ENCODE peak calls at places on chromosome 11, in six cellular contexts. One of them, this sample, is unnamed.

GRCh38 chr11:75813126-75813525 is 1.9 kb upstream of the UVRAG start:
- DNase-seq in activated naive CD8-positive, alpha-beta T cell treated with anti-CD3 and anti-CD28 coated beads, Interleukin-2, amount 50 U/mL, for 16 hours: no peak
- DNase-seq in posterior cingulate gyrus: no peak
- DNase-seq in HTR-8/SVneo: no peak
- DNase-seq in AG10803: no peak
- DNase-seq in NCI-H748 treated with DMSO at 0.1 percent for 48 hours: no peak
- DNase-seq in this sample: no peak

GRCh38 chr11:101487775-101488174 is 96.0 kb downstream of the TRPC6 start:
- DNase-seq in activated naive CD8-positive, alpha-beta T cell treated with anti-CD3 and anti-CD28 coated beads, Interleukin-2, amount 50 U/mL, for 16 hours: no peak
- DNase-seq in posterior cingulate gyrus: no peak
- DNase-seq in HTR-8/SVneo: no peak
- DNase-seq in AG10803: peak; percentile 93
- DNase-seq in NCI-H748 treated with DMSO at 0.1 percent for 48 hours: no peak
- DNase-seq in this sample: no peak

GRCh38 chr11:86873573-86874083 is 73.3 kb downstream of the PRSS23 start:
- DNase-seq in activated naive CD8-positive, alpha-beta T cell treated with anti-CD3 and anti-CD28 coated beads, Interleukin-2, amount 50 U/mL, for 16 hours: no peak
- DNase-seq in posterior cingulate gyrus: no peak
- DNase-seq in HTR-8/SVneo: no peak
- DNase-seq in AG10803: no peak
- DNase-seq in NCI-H748 treated with DMSO at 0.1 percent for 48 hours: no peak
- DNase-seq in this sample: no peak

GRCh38 chr11:71101046-71101445 is 151.3 kb downstream of the SHANK2 start:
- DNase-seq in activated naive CD8-positive, alpha-beta T cell treated with anti-CD3 and anti-CD28 coated beads, Interleukin-2, amount 50 U/mL, for 16 hours: no peak
- DNase-seq in posterior cingulate gyrus: no peak
- DNase-seq in HTR-8/SVneo: no peak
- DNase-seq in AG10803: no peak
- DNase-seq in NCI-H748 treated with DMSO at 0.1 percent for 48 hours: no peak
- DNase-seq in this sample: no peak

GRCh38 chr11:3042496-3043314 is 14.5 kb downstream of the CARS1 start:
- DNase-seq in activated naive CD8-positive, alpha-beta T cell treated with anti-CD3 and anti-CD28 coated beads, Interleukin-2, amount 50 U/mL, for 16 hours: no peak
- DNase-seq in posterior cingulate gyrus: no peak
- DNase-seq in HTR-8/SVneo: no peak
- DNase-seq in AG10803: no peak
- DNase-seq in NCI-H748 treated with DMSO at 0.1 percent for 48 hours: no peak
- DNase-seq in this sample: no peak

GRCh38 chr11:23711981-23712380 is 784.9 kb upstream of the LUZP2 start:
- DNase-seq in activated naive CD8-positive, alpha-beta T cell treated with anti-CD3 and anti-CD28 coated beads, Interleukin-2, amount 50 U/mL, for 16 hours: no peak
- DNase-seq in posterior cingulate gyrus: no peak
- DNase-seq in HTR-8/SVneo: no peak
- DNase-seq in AG10803: no peak
- DNase-seq in NCI-H748 treated with DMSO at 0.1 percent for 48 hours: no peak
- DNase-seq in this sample: no peak

GRCh38 chr11:43289368-43289767 is 22.4 kb upstream of the API5 start:
- DNase-seq in activated naive CD8-positive, alpha-beta T cell treated with anti-CD3 and anti-CD28 coated beads, Interleukin-2, amount 50 U/mL, for 16 hours: no peak
- DNase-seq in posterior cingulate gyrus: no peak
- DNase-seq in HTR-8/SVneo: no peak
- DNase-seq in AG10803: no peak
- DNase-seq in NCI-H748 treated with DMSO at 0.1 percent for 48 hours: no peak
- DNase-seq in this sample: no peak

GRCh38 chr11:47394322-47395224 is 13.8 kb upstream of the SLC39A13 start:
- DNase-seq in activated naive CD8-positive, alpha-beta T cell treated with anti-CD3 and anti-CD28 coated beads, Interleukin-2, amount 50 U/mL, for 16 hours: no peak
- DNase-seq in posterior cingulate gyrus: no peak
- DNase-seq in HTR-8/SVneo: no peak
- DNase-seq in AG10803: no peak
- DNase-seq in NCI-H748 treated with DMSO at 0.1 percent for 48 hours: no peak
- DNase-seq in this sample: peak; percentile 52

GRCh38 chr11:2524446-2525165 is 79.8 kb downstream of the KCNQ1 start:
- DNase-seq in activated naive CD8-positive, alpha-beta T cell treated with anti-CD3 and anti-CD28 coated beads, Interleukin-2, amount 50 U/mL, for 16 hours: no peak
- DNase-seq in posterior cingulate gyrus: peak; percentile 14
- DNase-seq in HTR-8/SVneo: no peak
- DNase-seq in AG10803: no peak
- DNase-seq in NCI-H748 treated with DMSO at 0.1 percent for 48 hours: no peak
- DNase-seq in this sample: no peak

GRCh38 chr11:126400019-126400962 is 44.8 kb downstream of the ST3GAL4 start:
- DNase-seq in activated naive CD8-positive, alpha-beta T cell treated with anti-CD3 and anti-CD28 coated beads, Interleukin-2, amount 50 U/mL, for 16 hours: no peak
- DNase-seq in posterior cingulate gyrus: no peak
- DNase-seq in HTR-8/SVneo: no peak
- DNase-seq in AG10803: no peak
- DNase-seq in NCI-H748 treated with DMSO at 0.1 percent for 48 hours: no peak
- DNase-seq in this sample: no peak

GRCh38 chr11:65945430-65945911 is at the start of gene TSGA10IP:
- DNase-seq in activated naive CD8-positive, alpha-beta T cell treated with anti-CD3 and anti-CD28 coated beads, Interleukin-2, amount 50 U/mL, for 16 hours: no peak
- DNase-seq in posterior cingulate gyrus: no peak
- DNase-seq in HTR-8/SVneo: no peak
- DNase-seq in AG10803: no peak
- DNase-seq in NCI-H748 treated with DMSO at 0.1 percent for 48 hours: no peak
- DNase-seq in this sample: no peak

GRCh38 chr11:64032050-64032449 is 3.7 kb upstream of the FLRT1 start:
- DNase-seq in activated naive CD8-positive, alpha-beta T cell treated with anti-CD3 and anti-CD28 coated beads, Interleukin-2, amount 50 U/mL, for 16 hours: no peak
- DNase-seq in posterior cingulate gyrus: no peak
- DNase-seq in HTR-8/SVneo: no peak
- DNase-seq in AG10803: no peak
- DNase-seq in NCI-H748 treated with DMSO at 0.1 percent for 48 hours: no peak
- DNase-seq in this sample: no peak

GRCh38 chr11:27041141-27041869 is 690 bp downstream of the BBOX1 start:
- DNase-seq in activated naive CD8-positive, alpha-beta T cell treated with anti-CD3 and anti-CD28 coated beads, Interleukin-2, amount 50 U/mL, for 16 hours: no peak
- DNase-seq in posterior cingulate gyrus: no peak
- DNase-seq in HTR-8/SVneo: no peak
- DNase-seq in AG10803: peak; percentile 17
- DNase-seq in NCI-H748 treated with DMSO at 0.1 percent for 48 hours: no peak
- DNase-seq in this sample: no peak

This sample was measured in activated CD4-positive, CD25-positive, alpha-beta regulatory T cell.